ENCODE peak calls at places on chromosomes 11 and 22, in eight cellular contexts. K is HS-5; B is testis; E is astrocyte of the cerebellum; W is stimulated activated CD4-positive, alpha-beta T cell treated with anti-CD3 and anti-CD28 coated beads, Interleukin-4, amount 100 ng/mL, for 48 hours; A is activated gamma-delta T cell treated with anti-CD3 and anti-CD28 coated beads, Interleukin-2, amount 50 U/mL, for 16 hours; I is activated T-cell treated with anti-CD3 and anti-CD28 coated beads, Interleukin-2, amount 50 U/mL, for 24 hours; X is foreskin melanocyte. M is an unnamed sample.

GRCh38 chr11:102810943-102811528 is 13.1 kb upstream of the MMP1 start:
- DNase-seq in X (no peak), K (no peak), I (no peak), E (no peak), W (no peak), B (no peak), A (no peak), M (peak)

GRCh38 chr22:49894321-49895072 is 23.7 kb downstream of the ALG12 start:
- DNase-seq in X (no peak), A (no peak), B (no peak), W (no peak), I (no peak), K (no peak), E (no peak), M (no peak)

GRCh38 chr11:80855975-80856524 is 1415.2 kb upstream of the TENM4 start:
- DNase-seq in E (peak), X (peak), K (peak), W (no peak), A (no peak), I (no peak), B (no peak), M (peak)

GRCh38 chr11:126384449-126385070 is 29.1 kb downstream of the ST3GAL4 start:
- DNase-seq in W (no peak), I (no peak), B (no peak), A (no peak), X (no peak), K (no peak), E (no peak), M (no peak)

GRCh38 chr11:13376838-13377237 is 86.2 kb downstream of the BTBD10 start:
- DNase-seq in I (no peak), B (no peak), A (no peak), E (no peak), W (no peak), X (no peak), K (no peak), M (no peak)

GRCh38 chr11:12287009-12287373 is 90.4 kb upstream of the PARVA start:
- DNase-seq in A (no peak), I (no peak), K (peak), B (no peak), E (peak), X (peak), W (no peak), M (peak)

GRCh38 chr11:100585728-100586127 is 101.4 kb upstream of the ARHGAP42 start:
- DNase-seq in B (no peak), X (no peak), I (no peak), E (no peak), K (no peak), A (no peak), W (no peak), M (no peak)

GRCh38 chr11:32839308-32839707 is 9.6 kb downstream of the PRRG4 start:
- DNase-seq in A (no peak), E (no peak), W (no peak), I (no peak), B (no peak), K (no peak), X (no peak), M (no peak)

GRCh38 chr11:63023851-63024648 is 8.4 kb upstream of the SLC22A8 start:
- DNase-seq in W (peak), K (peak), I (peak), X (peak), A (peak), B (peak), E (peak), M (peak)

GRCh38 chr11:130700092-130700491 is 216.2 kb downstream of the SNX19 start:
- DNase-seq in K (no peak), W (no peak), B (no peak), X (no peak), I (no peak), E (no peak), A (no peak), M (no peak)

GRCh38 chr22:46678785-46679700 is 58.9 kb downstream of the GRAMD4 start:
- DNase-seq in X (no peak), A (no peak), I (no peak), B (no peak), K (no peak), E (no peak), W (no peak), M (no peak)

GRCh38 chr22:42270178-42270511 is 308 bp downstream of the TCF20 start:
- DNase-seq in E (no peak), A (peak), B (no peak), W (peak), X (no peak), I (peak), K (no peak), M (no peak)

GRCh38 chr22:27851974-27852713 is 50.6 kb upstream of the MN1 start:
- DNase-seq in B (peak), X (peak), A (no peak), E (no peak), I (no peak), W (no peak), K (no peak), M (no peak)

GRCh38 chr22:42939941-42940653 is 74.9 kb downstream of the PACSIN2 start:
- DNase-seq in K (peak), W (no peak), X (peak), B (no peak), A (no peak), I (no peak), E (peak), M (peak)

GRCh38 chr22:42326786-42327185 is 56.3 kb upstream of the TCF20 start:
- DNase-seq in W (no peak), A (no peak), I (no peak), K (no peak), X (no peak), B (no peak), E (no peak), M (no peak)

GRCh38 chr11:2507212-2507901 is 62.5 kb downstream of the KCNQ1 start:
- DNase-seq in B (no peak), E (no peak), K (no peak), W (no peak), I (no peak), A (no peak), X (no peak), M (no peak)

GRCh38 chr11:35007277-35007676 is 90.9 kb downstream of the PDHX start:
- DNase-seq in X (no peak), K (no peak), E (no peak), I (no peak), A (no peak), B (no peak), W (no peak), M (no peak)

M was measured in renal cortical epithelial cell.